ENCODE peak calls at places on chromosomes 11 and 22, in six cellular contexts. R is stimulated activated CD4-positive, alpha-beta T cell treated with anti-CD3 and anti-CD28 coated beads, Interleukin-12 subunit alpha, Interleukin-12 subunit beta, amount 100 ng/mL, for 24 hours; O is GM10248; H is endothelial cell; C is activated CD8-positive, alpha-beta memory T cell treated with anti-CD3 and anti-CD28 coated beads, Interleukin-2, amount 50 U/mL, for 4 hours; T is HFFc6. Z is an unnamed sample.

GRCh38 chr22:37940698-37941376 is 12.6 kb downstream of the C22orf23 start:
- DNase-seq in R (no peak), O (no peak), H (no peak), C (no peak), T (no peak), Z (no peak)

GRCh38 chr22:33350961-33351360 is 292.8 kb upstream of the SYN3 start:
- DNase-seq in R (no peak), O (no peak), H (no peak), C (no peak), T (no peak), Z (no peak)

GRCh38 chr11:41983458-41983857 is 524.0 kb upstream of the LRRC4C start:
- DNase-seq in R (no peak), O (no peak), H (no peak), C (no peak), T (no peak), Z (no peak)

GRCh38 chr22:50600541-50600940 is at the start of gene MAPK8IP2:
- DNase-seq in R (no peak), O (no peak), H (no peak), C (no peak), T (no peak), Z (no peak)

GRCh38 chr11:73070653-73071052 is 71.5 kb downstream of the FCHSD2 start:
- DNase-seq in R (no peak), O (no peak), H (no peak), C (no peak), T (no peak), Z (no peak)

GRCh38 chr11:47216141-47216798 is 1.5 kb downstream of the DDB2 start:
- DNase-seq in R (peak), O (peak), H (no peak), C (peak), T (peak), Z (peak)

GRCh38 chr11:128878455-128878854 is 11.4 kb upstream of the KCNJ1 start:
- DNase-seq in R (no peak), O (no peak), H (no peak), C (no peak), T (no peak), Z (no peak)

GRCh38 chr22:33272180-33272579 is 214.0 kb upstream of the SYN3 start:
- DNase-seq in R (no peak), O (no peak), H (no peak), C (no peak), T (no peak), Z (no peak)

GRCh38 chr22:49212466-49212865 is 615.2 kb downstream of the BRD1 start:
- DNase-seq in R (no peak), O (no peak), H (no peak), C (no peak), T (no peak), Z (no peak)

GRCh38 chr22:49046546-49047305 is 780.9 kb downstream of the BRD1 start:
- DNase-seq in R (peak), O (no peak), H (peak), C (no peak), T (no peak), Z (no peak)

GRCh38 chr22:28703436-28703835 is 23.8 kb upstream of the TTC28 start:
- DNase-seq in R (no peak), O (no peak), H (no peak), C (no peak), T (no peak), Z (no peak)

GRCh38 chr22:35092146-35092805 is 26.3 kb downstream of the ISX start:
- DNase-seq in R (no peak), O (no peak), H (no peak), C (no peak), T (no peak), Z (no peak)

GRCh38 chr22:17117400-17117799 is 3.8 kb downstream of the TMEM121B start:
- DNase-seq in R (no peak), O (no peak), H (no peak), C (no peak), T (no peak), Z (no peak)

GRCh38 chr11:73257342-73258103 is 14.6 kb upstream of the P2RY6 start:
- DNase-seq in R (no peak), O (no peak), H (no peak), C (no peak), T (peak), Z (peak)

GRCh38 chr11:58392741-58393140 is 13.9 kb downstream of the OR5B3 start:
- DNase-seq in R (no peak), O (no peak), H (no peak), C (no peak), T (no peak), Z (no peak)

GRCh38 chr22:39613549-39613921 is 43.0 kb downstream of the CACNA1I start:
- DNase-seq in R (no peak), O (no peak), H (no peak), C (no peak), T (no peak), Z (no peak)

GRCh38 chr11:130023204-130023603 is 20.6 kb upstream of the PRDM10 start:
- DNase-seq in R (no peak), O (peak), H (no peak), C (no peak), T (peak), Z (no peak)

GRCh38 chr11:114317738-114318137 is 21.5 kb downstream of the NNMT start:
- DNase-seq in R (no peak), O (no peak), H (peak), C (peak), T (peak), Z (no peak)

GRCh38 chr22:49196046-49196511 is 631.6 kb downstream of the BRD1 start:
- DNase-seq in R (no peak), O (no peak), H (no peak), C (no peak), T (no peak), Z (no peak)

GRCh38 chr11:48063424-48063978 is 83.1 kb downstream of the PTPRJ start:
- DNase-seq in R (no peak), O (peak), H (no peak), C (no peak), T (peak), Z (no peak)

GRCh38 chr11:91293119-91293518 is 931.5 kb upstream of the FAT3 start:
- DNase-seq in R (no peak), O (no peak), H (no peak), C (no peak), T (no peak), Z (no peak)

GRCh38 chr11:134385774-134386565 is 26.1 kb downstream of the B3GAT1 start:
- DNase-seq in R (no peak), O (no peak), H (no peak), C (no peak), T (no peak), Z (no peak)

GRCh38 chr22:49009359-49010063 is 818.2 kb downstream of the BRD1 start:
- DNase-seq in R (no peak), O (no peak), H (no peak), C (no peak), T (no peak), Z (no peak)

GRCh38 chr22:28231423-28231822 is 312.4 kb upstream of the PITPNB start:
- DNase-seq in R (no peak), O (no peak), H (no peak), C (no peak), T (no peak), Z (no peak)

GRCh38 chr11:81005595-81005994 is 1564.8 kb upstream of the TENM4 start:
- DNase-seq in R (no peak), O (no peak), H (no peak), C (no peak), T (peak), Z (no peak)

GRCh38 chr22:47434336-47435203 is 672.1 kb downstream of the TBC1D22A start:
- DNase-seq in R (no peak), O (no peak), H (no peak), C (no peak), T (no peak), Z (no peak)

GRCh38 chr22:25942989-25943411 is 201.0 kb downstream of the MYO18B start:
- DNase-seq in R (no peak), O (no peak), H (no peak), C (no peak), T (no peak), Z (no peak)

GRCh38 chr11:36030707-36031365 is 87.0 kb downstream of the LDLRAD3 start:
- DNase-seq in R (no peak), O (no peak), H (no peak), C (no peak), T (peak), Z (no peak)

GRCh38 chr11:65016705-65017104 is 2.7 kb downstream of the ARL2 start:
- DNase-seq in R (no peak), O (no peak), H (no peak), C (no peak), T (no peak), Z (no peak)

GRCh38 chr22:26330971-26331625 is 98.0 kb upstream of the ASPHD2 start:
- DNase-seq in R (peak), O (peak), H (peak), C (peak), T (peak), Z (peak)

GRCh38 chr11:16787035-16787744 is 48.7 kb downstream of the C11orf58 start:
- DNase-seq in R (no peak), O (no peak), H (no peak), C (no peak), T (no peak), Z (no peak)

Z was measured in lung.